ENCODE peak calls at places on chromosomes 5 and 9, in nine cellular contexts. One of them, this sample, is unnamed.

GRCh38 chr5:140672455-140673186 is 755 bp downstream of the DND1 start:
- DNase-seq in non-pigmented ciliary epithelial cell: no peak
- DNase-seq in nucleus accumbens: no peak
- DNase-seq in H54: no peak
- DNase-seq in kidney glomerular epithelial cell: no peak
- DNase-seq in astrocyte: no peak
- DNase-seq in progenitor cell of endocrine pancreas: no peak
- DNase-seq in AG09309: no peak
- DNase-seq in left kidney: peak
- DNase-seq in this sample: no peak

GRCh38 chr5:71786337-71787060 is 67.4 kb downstream of the CARTPT start:
- DNase-seq in non-pigmented ciliary epithelial cell: no peak
- DNase-seq in nucleus accumbens: no peak
- DNase-seq in H54: no peak
- DNase-seq in kidney glomerular epithelial cell: no peak
- DNase-seq in astrocyte: no peak
- DNase-seq in progenitor cell of endocrine pancreas: no peak
- DNase-seq in AG09309: no peak
- DNase-seq in left kidney: no peak
- DNase-seq in this sample: no peak

GRCh38 chr9:90775657-90776056 is 26.0 kb upstream of the SYK start:
- DNase-seq in non-pigmented ciliary epithelial cell: no peak
- DNase-seq in nucleus accumbens: no peak
- DNase-seq in H54: no peak
- DNase-seq in kidney glomerular epithelial cell: no peak
- DNase-seq in astrocyte: no peak
- DNase-seq in progenitor cell of endocrine pancreas: no peak
- DNase-seq in AG09309: no peak
- DNase-seq in left kidney: no peak
- DNase-seq in this sample: no peak

GRCh38 chr5:66653380-66653779 is 57.2 kb downstream of the MAST4 start:
- DNase-seq in non-pigmented ciliary epithelial cell: no peak
- DNase-seq in nucleus accumbens: no peak
- DNase-seq in H54: no peak
- DNase-seq in kidney glomerular epithelial cell: no peak
- DNase-seq in astrocyte: peak
- DNase-seq in progenitor cell of endocrine pancreas: no peak
- DNase-seq in AG09309: peak
- DNase-seq in left kidney: no peak
- DNase-seq in this sample: peak

GRCh38 chr5:40799248-40799647 is 1.1 kb upstream of the PRKAA1 start:
- DNase-seq in non-pigmented ciliary epithelial cell: no peak
- DNase-seq in nucleus accumbens: no peak
- DNase-seq in H54: no peak
- DNase-seq in kidney glomerular epithelial cell: no peak
- DNase-seq in astrocyte: no peak
- DNase-seq in progenitor cell of endocrine pancreas: no peak
- DNase-seq in AG09309: no peak
- DNase-seq in left kidney: no peak
- DNase-seq in this sample: no peak

GRCh38 chr5:73393606-73394489 is 54.7 kb downstream of the FOXD1 start:
- DNase-seq in non-pigmented ciliary epithelial cell: no peak
- DNase-seq in nucleus accumbens: no peak
- DNase-seq in H54: no peak
- DNase-seq in kidney glomerular epithelial cell: peak
- DNase-seq in astrocyte: no peak
- DNase-seq in progenitor cell of endocrine pancreas: no peak
- DNase-seq in AG09309: no peak
- DNase-seq in left kidney: peak
- DNase-seq in this sample: no peak

GRCh38 chr5:132493241-132493640 is 2.7 kb upstream of the IRF1 start:
- DNase-seq in non-pigmented ciliary epithelial cell: no peak
- DNase-seq in nucleus accumbens: no peak
- DNase-seq in H54: no peak
- DNase-seq in kidney glomerular epithelial cell: no peak
- DNase-seq in astrocyte: no peak
- DNase-seq in progenitor cell of endocrine pancreas: no peak
- DNase-seq in AG09309: no peak
- DNase-seq in left kidney: no peak
- DNase-seq in this sample: no peak

GRCh38 chr5:53334431-53334941 is 145.9 kb upstream of the FST start:
- DNase-seq in non-pigmented ciliary epithelial cell: peak
- DNase-seq in nucleus accumbens: no peak
- DNase-seq in H54: no peak
- DNase-seq in kidney glomerular epithelial cell: no peak
- DNase-seq in astrocyte: peak
- DNase-seq in progenitor cell of endocrine pancreas: no peak
- DNase-seq in AG09309: peak
- DNase-seq in left kidney: no peak
- DNase-seq in this sample: peak

GRCh38 chr5:122182491-122182921 is 53.2 kb downstream of the ZNF474 start:
- DNase-seq in non-pigmented ciliary epithelial cell: peak
- DNase-seq in nucleus accumbens: no peak
- DNase-seq in H54: no peak
- DNase-seq in kidney glomerular epithelial cell: peak
- DNase-seq in astrocyte: peak
- DNase-seq in progenitor cell of endocrine pancreas: no peak
- DNase-seq in AG09309: peak
- DNase-seq in left kidney: peak
- DNase-seq in this sample: no peak

GRCh38 chr9:88737031-88737430 is 202.1 kb downstream of the NXNL2 start:
- DNase-seq in non-pigmented ciliary epithelial cell: no peak
- DNase-seq in nucleus accumbens: no peak
- DNase-seq in H54: no peak
- DNase-seq in kidney glomerular epithelial cell: no peak
- DNase-seq in astrocyte: peak
- DNase-seq in progenitor cell of endocrine pancreas: no peak
- DNase-seq in AG09309: no peak
- DNase-seq in left kidney: no peak
- DNase-seq in this sample: no peak

GRCh38 chr5:58961631-58962280 is 378.9 kb downstream of the RAB3C start:
- DNase-seq in non-pigmented ciliary epithelial cell: no peak
- DNase-seq in nucleus accumbens: no peak
- DNase-seq in H54: no peak
- DNase-seq in kidney glomerular epithelial cell: no peak
- DNase-seq in astrocyte: no peak
- DNase-seq in progenitor cell of endocrine pancreas: no peak
- DNase-seq in AG09309: no peak
- DNase-seq in left kidney: no peak
- DNase-seq in this sample: no peak

GRCh38 chr9:133950206-133950915 is 41.8 kb downstream of the VAV2 start:
- DNase-seq in non-pigmented ciliary epithelial cell: no peak
- DNase-seq in nucleus accumbens: no peak
- DNase-seq in H54: no peak
- DNase-seq in kidney glomerular epithelial cell: no peak
- DNase-seq in astrocyte: peak
- DNase-seq in progenitor cell of endocrine pancreas: no peak
- DNase-seq in AG09309: no peak
- DNase-seq in left kidney: peak
- DNase-seq in this sample: no peak